ENCODE peak calls at places on chromosomes 5 and 9, in ten cellular contexts. One of them, this sample, is unnamed.

GRCh38 chr9:72102520-72102919 is 42.1 kb upstream of the C9orf57 start:
- DNase-seq in suprapubic skin: no peak
- DNase-seq in CD4-positive, CD25-positive, alpha-beta regulatory T cell: no peak
- DNase-seq in BE2C: no peak
- DNase-seq in testis: no peak
- DNase-seq in lower leg skin: no peak
- DNase-seq in right cardiac atrium: no peak
- DNase-seq in breast epithelium: no peak
- DNase-seq in psoas muscle: no peak
- DNase-seq in GM23248: no peak
- DNase-seq in this sample: no peak

GRCh38 chr9:37156781-37157356 is 36.5 kb downstream of the ZCCHC7 start:
- DNase-seq in lower leg skin: no peak
- DNase-seq in CD4-positive, CD25-positive, alpha-beta regulatory T cell: no peak
- DNase-seq in GM23248: peak; percentile 51
- DNase-seq in psoas muscle: no peak
- DNase-seq in BE2C: no peak
- DNase-seq in suprapubic skin: no peak
- DNase-seq in right cardiac atrium: no peak
- DNase-seq in testis: no peak
- DNase-seq in breast epithelium: no peak
- DNase-seq in this sample: no peak

GRCh38 chr5:67032921-67033664 is 163.5 kb downstream of the CD180 start:
- DNase-seq in suprapubic skin: no peak
- DNase-seq in psoas muscle: no peak
- DNase-seq in CD4-positive, CD25-positive, alpha-beta regulatory T cell: no peak
- DNase-seq in testis: no peak
- DNase-seq in GM23248: peak; percentile 61
- DNase-seq in BE2C: no peak
- DNase-seq in lower leg skin: no peak
- DNase-seq in breast epithelium: no peak
- DNase-seq in right cardiac atrium: no peak
- DNase-seq in this sample: no peak

GRCh38 chr9:129647635-129648034 is 5.7 kb upstream of the ASB6 start:
- DNase-seq in lower leg skin: no peak
- DNase-seq in suprapubic skin: no peak
- DNase-seq in right cardiac atrium: no peak
- DNase-seq in testis: no peak
- DNase-seq in breast epithelium: no peak
- DNase-seq in BE2C: no peak
- DNase-seq in CD4-positive, CD25-positive, alpha-beta regulatory T cell: no peak
- DNase-seq in psoas muscle: no peak
- DNase-seq in GM23248: no peak
- DNase-seq in this sample: no peak

GRCh38 chr9:26471271-26471670 is 421.3 kb downstream of the CAAP1 start:
- DNase-seq in suprapubic skin: no peak
- DNase-seq in right cardiac atrium: no peak
- DNase-seq in breast epithelium: no peak
- DNase-seq in testis: no peak
- DNase-seq in GM23248: no peak
- DNase-seq in CD4-positive, CD25-positive, alpha-beta regulatory T cell: no peak
- DNase-seq in psoas muscle: no peak
- DNase-seq in lower leg skin: no peak
- DNase-seq in BE2C: no peak
- DNase-seq in this sample: no peak

GRCh38 chr5:368162-369084 is 46.9 kb downstream of the AHRR start:
- DNase-seq in breast epithelium: peak; percentile 10
- DNase-seq in psoas muscle: no peak
- DNase-seq in right cardiac atrium: no peak
- DNase-seq in lower leg skin: peak; percentile 83
- DNase-seq in CD4-positive, CD25-positive, alpha-beta regulatory T cell: no peak
- DNase-seq in testis: peak; percentile 12
- DNase-seq in BE2C: no peak
- DNase-seq in GM23248: no peak
- DNase-seq in suprapubic skin: peak; percentile 63
- DNase-seq in this sample: peak; percentile 44

GRCh38 chr9:127214421-127215265 is 49.9 kb upstream of the GARNL3 start:
- DNase-seq in BE2C: peak; percentile 78
- DNase-seq in CD4-positive, CD25-positive, alpha-beta regulatory T cell: peak; percentile 30
- DNase-seq in testis: peak; percentile 72
- DNase-seq in breast epithelium: peak; percentile 45
- DNase-seq in lower leg skin: peak; percentile 89
- DNase-seq in psoas muscle: no peak
- DNase-seq in right cardiac atrium: peak; percentile 53
- DNase-seq in GM23248: peak; percentile 80
- DNase-seq in suprapubic skin: no peak
- DNase-seq in this sample: no peak

GRCh38 chr5:88452820-88453219 is 184.2 kb upstream of the TMEM161B start:
- DNase-seq in right cardiac atrium: no peak
- DNase-seq in lower leg skin: no peak
- DNase-seq in suprapubic skin: no peak
- DNase-seq in GM23248: peak; percentile 18
- DNase-seq in testis: no peak
- DNase-seq in psoas muscle: no peak
- DNase-seq in CD4-positive, CD25-positive, alpha-beta regulatory T cell: no peak
- DNase-seq in BE2C: no peak
- DNase-seq in breast epithelium: no peak
- DNase-seq in this sample: no peak

GRCh38 chr5:163259495-163259894 is 177.9 kb upstream of the CCNG1 start:
- DNase-seq in BE2C: no peak
- DNase-seq in GM23248: no peak
- DNase-seq in lower leg skin: no peak
- DNase-seq in right cardiac atrium: no peak
- DNase-seq in psoas muscle: no peak
- DNase-seq in suprapubic skin: no peak
- DNase-seq in testis: no peak
- DNase-seq in breast epithelium: no peak
- DNase-seq in CD4-positive, CD25-positive, alpha-beta regulatory T cell: no peak
- DNase-seq in this sample: no peak

DNA sequence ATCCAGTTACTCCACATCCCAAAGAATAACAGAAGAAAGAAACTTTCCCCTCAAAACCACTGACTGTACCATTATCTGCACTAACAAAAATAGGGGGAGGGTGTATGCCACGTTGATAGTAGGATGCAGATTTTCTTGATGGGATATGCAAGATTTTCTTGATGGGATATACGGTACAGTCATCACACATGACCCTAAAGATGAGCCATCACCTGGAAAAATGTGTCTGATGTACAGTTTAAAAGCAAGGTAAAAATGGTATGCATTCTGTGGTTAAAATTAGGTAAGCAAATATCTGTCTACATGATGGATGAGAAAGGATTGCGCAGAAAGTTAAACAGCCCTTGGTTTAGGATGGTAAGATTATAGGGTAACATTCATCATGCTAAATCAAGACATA is 8.6 kb downstream of the COL23A1 start:
- DNase-seq in testis: no peak
- DNase-seq in breast epithelium: no peak
- DNase-seq in suprapubic skin: no peak
- DNase-seq in right cardiac atrium: no peak
- DNase-seq in BE2C: no peak
- DNase-seq in GM23248: no peak
- DNase-seq in lower leg skin: no peak
- DNase-seq in psoas muscle: no peak
- DNase-seq in CD4-positive, CD25-positive, alpha-beta regulatory T cell: no peak
- DNase-seq in this sample: no peak
- H3K4me3 ChIP-seq in testis: no peak overlapping the region
- H3K4me3 ChIP-seq in breast epithelium: no peak overlapping the region
- H3K4me3 ChIP-seq in suprapubic skin: no peak overlapping the region
- H3K4me3 ChIP-seq in right cardiac atrium: no peak overlapping the region
- H3K4me3 ChIP-seq in BE2C: no peak overlapping the region
- H3K4me3 ChIP-seq in GM23248: no peak overlapping the region
- H3K4me3 ChIP-seq in lower leg skin: no peak overlapping the region
- H3K4me3 ChIP-seq in psoas muscle: no peak overlapping the region
- H3K4me3 ChIP-seq in CD4-positive, CD25-positive, alpha-beta regulatory T cell: no peak overlapping the region
- H3K4me3 ChIP-seq in this sample: no peak overlapping the region

DNA sequence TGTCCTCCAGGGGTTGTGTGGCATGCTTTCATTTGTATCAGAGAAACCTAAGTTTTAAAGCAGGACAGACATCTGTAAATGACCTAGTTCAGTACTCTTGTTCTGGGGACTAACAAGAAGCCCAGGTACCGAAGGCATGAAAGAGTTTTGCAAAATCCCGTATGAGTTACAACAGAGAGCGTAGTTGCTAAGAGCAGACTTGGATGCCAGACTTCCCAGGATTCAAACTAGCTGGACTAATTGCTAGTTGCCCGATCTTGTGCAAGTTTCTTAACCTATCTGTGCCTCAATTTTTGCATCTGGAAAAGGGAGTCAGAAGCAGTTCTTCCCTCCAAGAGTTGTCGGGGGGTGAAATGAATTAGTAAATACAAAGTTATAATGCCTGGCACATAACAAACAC is 20.9 kb downstream of the FBXL7 start:
- DNase-seq in breast epithelium: no peak
- DNase-seq in testis: no peak
- DNase-seq in suprapubic skin: no peak
- DNase-seq in right cardiac atrium: no peak
- DNase-seq in psoas muscle: no peak
- DNase-seq in lower leg skin: no peak
- DNase-seq in GM23248: no peak
- DNase-seq in BE2C: no peak
- DNase-seq in CD4-positive, CD25-positive, alpha-beta regulatory T cell: no peak
- DNase-seq in this sample: no peak
- H3K4me3 ChIP-seq in breast epithelium: no peak overlapping the region
- H3K4me3 ChIP-seq in testis: no peak overlapping the region
- H3K4me3 ChIP-seq in suprapubic skin: no peak overlapping the region
- H3K4me3 ChIP-seq in right cardiac atrium: no peak overlapping the region
- H3K4me3 ChIP-seq in psoas muscle: no peak overlapping the region
- H3K4me3 ChIP-seq in lower leg skin: no peak overlapping the region
- H3K4me3 ChIP-seq in GM23248: no peak overlapping the region
- H3K4me3 ChIP-seq in BE2C: no peak overlapping the region
- H3K4me3 ChIP-seq in CD4-positive, CD25-positive, alpha-beta regulatory T cell: no peak overlapping the region
- H3K4me3 ChIP-seq in this sample: no peak overlapping the region

DNA sequence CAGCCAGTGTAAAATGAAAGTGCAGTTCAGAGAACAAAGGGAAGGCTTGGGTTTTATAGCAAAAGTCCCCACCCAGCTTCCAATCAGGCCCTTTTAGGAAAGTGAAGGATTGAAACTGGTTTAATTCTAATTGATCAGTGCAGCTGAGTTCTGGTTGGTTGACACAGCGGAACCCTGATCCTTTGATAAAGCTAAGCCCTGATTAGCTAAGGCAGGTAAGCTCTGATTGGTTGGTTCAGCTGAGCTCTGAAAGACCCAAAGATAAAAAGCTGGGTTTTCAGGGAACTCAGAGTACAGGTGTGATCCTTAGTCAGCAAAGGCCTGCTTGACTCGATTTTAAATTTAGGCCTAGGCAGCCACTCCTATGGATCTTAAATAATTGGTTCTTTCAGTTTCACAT is 70.8 kb upstream of the PRRC1 start:
- DNase-seq in right cardiac atrium: no peak
- DNase-seq in suprapubic skin: no peak
- DNase-seq in psoas muscle: no peak
- DNase-seq in testis: no peak
- DNase-seq in lower leg skin: no peak
- DNase-seq in breast epithelium: no peak
- DNase-seq in BE2C: no peak
- DNase-seq in CD4-positive, CD25-positive, alpha-beta regulatory T cell: no peak
- DNase-seq in GM23248: no peak
- DNase-seq in this sample: no peak
- H3K4me3 ChIP-seq in right cardiac atrium: no peak overlapping the region
- H3K4me3 ChIP-seq in suprapubic skin: no peak overlapping the region
- H3K4me3 ChIP-seq in psoas muscle: no peak overlapping the region
- H3K4me3 ChIP-seq in testis: no peak overlapping the region
- H3K4me3 ChIP-seq in lower leg skin: no peak overlapping the region
- H3K4me3 ChIP-seq in breast epithelium: no peak overlapping the region
- H3K4me3 ChIP-seq in BE2C: no peak overlapping the region
- H3K4me3 ChIP-seq in CD4-positive, CD25-positive, alpha-beta regulatory T cell: no peak overlapping the region
- H3K4me3 ChIP-seq in GM23248: no peak overlapping the region
- H3K4me3 ChIP-seq in this sample: no peak overlapping the region

GRCh38 chr9:136362450-136362784 is 1.1 kb downstream of the DNLZ start:
- DNase-seq in GM23248: no peak
- DNase-seq in psoas muscle: no peak
- DNase-seq in suprapubic skin: no peak
- DNase-seq in lower leg skin: no peak
- DNase-seq in testis: no peak
- DNase-seq in right cardiac atrium: peak; percentile 81
- DNase-seq in breast epithelium: no peak
- DNase-seq in BE2C: no peak
- DNase-seq in CD4-positive, CD25-positive, alpha-beta regulatory T cell: no peak
- DNase-seq in this sample: peak; percentile 81
- H3K4me3 ChIP-seq in GM23248: peak overlapping the region; percentile 54
- H3K4me3 ChIP-seq in psoas muscle: no peak overlapping the region
- H3K4me3 ChIP-seq in suprapubic skin: no peak overlapping the region
- H3K4me3 ChIP-seq in lower leg skin: no peak overlapping the region
- H3K4me3 ChIP-seq in testis: peak overlapping the region; percentile 71
- H3K4me3 ChIP-seq in right cardiac atrium: no peak overlapping the region
- H3K4me3 ChIP-seq in breast epithelium: peak overlapping the region; percentile 94
- H3K4me3 ChIP-seq in BE2C: no peak overlapping the region
- H3K4me3 ChIP-seq in CD4-positive, CD25-positive, alpha-beta regulatory T cell: no peak overlapping the region
- H3K4me3 ChIP-seq in this sample: no peak overlapping the region

GRCh38 chr9:17131494-17131893 is 3.3 kb upstream of the CNTLN start:
- DNase-seq in BE2C: no peak
- DNase-seq in breast epithelium: no peak
- DNase-seq in GM23248: peak; percentile 6
- DNase-seq in CD4-positive, CD25-positive, alpha-beta regulatory T cell: no peak
- DNase-seq in lower leg skin: no peak
- DNase-seq in suprapubic skin: no peak
- DNase-seq in psoas muscle: no peak
- DNase-seq in testis: no peak
- DNase-seq in right cardiac atrium: no peak
- DNase-seq in this sample: no peak

GRCh38 chr9:17134843-17135577 is at the start of gene CNTLN:
- DNase-seq in psoas muscle: peak; percentile 95
- DNase-seq in CD4-positive, CD25-positive, alpha-beta regulatory T cell: no peak
- DNase-seq in GM23248: peak; percentile 86
- DNase-seq in BE2C: peak; percentile 95
- DNase-seq in lower leg skin: peak; percentile 99
- DNase-seq in right cardiac atrium: peak; percentile 100
- DNase-seq in testis: peak; percentile 93
- DNase-seq in breast epithelium: peak; percentile 84
- DNase-seq in suprapubic skin: peak; percentile 94
- DNase-seq in this sample: peak; percentile 90

GRCh38 chr9:17137576-17137975 is 2.7 kb downstream of the CNTLN start:
- DNase-seq in GM23248: peak; percentile 6
- DNase-seq in testis: no peak
- DNase-seq in BE2C: no peak
- DNase-seq in CD4-positive, CD25-positive, alpha-beta regulatory T cell: no peak
- DNase-seq in lower leg skin: no peak
- DNase-seq in suprapubic skin: no peak
- DNase-seq in psoas muscle: no peak
- DNase-seq in breast epithelium: no peak
- DNase-seq in right cardiac atrium: no peak
- DNase-seq in this sample: no peak

GRCh38 chr9:17135578-17135904 is 701 bp downstream of the CNTLN start:
- DNase-seq in breast epithelium: peak; percentile 20
- DNase-seq in right cardiac atrium: no peak
- DNase-seq in testis: peak; percentile 56
- DNase-seq in psoas muscle: peak; percentile 42
- DNase-seq in suprapubic skin: no peak
- DNase-seq in CD4-positive, CD25-positive, alpha-beta regulatory T cell: no peak
- DNase-seq in GM23248: no peak
- DNase-seq in lower leg skin: peak; percentile 86
- DNase-seq in BE2C: no peak
- DNase-seq in this sample: peak; percentile 22

GRCh38 chr9:17134396-17134842 is 421 bp upstream of the CNTLN start:
- DNase-seq in psoas muscle: no peak
- DNase-seq in breast epithelium: no peak
- DNase-seq in testis: no peak
- DNase-seq in suprapubic skin: no peak
- DNase-seq in GM23248: peak; percentile 57
- DNase-seq in BE2C: no peak
- DNase-seq in right cardiac atrium: no peak
- DNase-seq in lower leg skin: no peak
- DNase-seq in CD4-positive, CD25-positive, alpha-beta regulatory T cell: no peak
- DNase-seq in this sample: no peak
- H3K4me3 ChIP-seq in psoas muscle: peak overlapping the region; percentile 91
- H3K4me3 ChIP-seq in breast epithelium: peak overlapping the region; percentile 99
- H3K4me3 ChIP-seq in testis: peak overlapping the region; percentile 81
- H3K4me3 ChIP-seq in suprapubic skin: peak overlapping the region; percentile 89
- H3K4me3 ChIP-seq in GM23248: peak overlapping the region; percentile 91
- H3K4me3 ChIP-seq in BE2C: peak overlapping the region; percentile 86
- H3K4me3 ChIP-seq in right cardiac atrium: peak overlapping the region; percentile 73
- H3K4me3 ChIP-seq in lower leg skin: peak overlapping the region; percentile 79
- H3K4me3 ChIP-seq in CD4-positive, CD25-positive, alpha-beta regulatory T cell: no peak overlapping the region
- H3K4me3 ChIP-seq in this sample: peak overlapping the region; percentile 97

GRCh38 chr9:111284703-111285102 is 45.3 kb downstream of the OR2K2 start:
- DNase-seq in CD4-positive, CD25-positive, alpha-beta regulatory T cell: no peak
- DNase-seq in right cardiac atrium: no peak
- DNase-seq in lower leg skin: no peak
- DNase-seq in psoas muscle: no peak
- DNase-seq in testis: no peak
- DNase-seq in suprapubic skin: no peak
- DNase-seq in GM23248: no peak
- DNase-seq in BE2C: no peak
- DNase-seq in breast epithelium: no peak
- DNase-seq in this sample: no peak
- H3K4me3 ChIP-seq in CD4-positive, CD25-positive, alpha-beta regulatory T cell: no peak overlapping the region
- H3K4me3 ChIP-seq in right cardiac atrium: no peak overlapping the region
- H3K4me3 ChIP-seq in lower leg skin: no peak overlapping the region
- H3K4me3 ChIP-seq in psoas muscle: no peak overlapping the region
- H3K4me3 ChIP-seq in testis: no peak overlapping the region
- H3K4me3 ChIP-seq in suprapubic skin: no peak overlapping the region
- H3K4me3 ChIP-seq in GM23248: no peak overlapping the region
- H3K4me3 ChIP-seq in BE2C: no peak overlapping the region
- H3K4me3 ChIP-seq in breast epithelium: no peak overlapping the region
- H3K4me3 ChIP-seq in this sample: no peak overlapping the region